ENCODE peak calls at places on chromosome 6, in seven cellular contexts. One of them, this sample, is unnamed.

GRCh38 chr6:109166643-109167042 is 71.3 kb downstream of the CEP57L1 start:
- DNase-seq in H1: no peak
- DNase-seq in GM12878: no peak
- DNase-seq in K562: no peak
- DNase-seq in HepG2: no peak
- DNase-seq in HCT116: no peak
- DNase-seq in SK-N-SH: no peak
- DNase-seq in this sample: no peak

GRCh38 chr6:53119349-53119748 is 29.3 kb downstream of the GCM1 start:
- DNase-seq in SK-N-SH: no peak
- DNase-seq in HCT116: no peak
- DNase-seq in HepG2: peak; percentile 80
- DNase-seq in GM12878: no peak
- DNase-seq in K562: no peak
- DNase-seq in H1: no peak
- DNase-seq in this sample: peak; percentile 35

GRCh38 chr6:31087494-31088089 is 24.8 kb downstream of the C6orf15 start:
- DNase-seq in HCT116: peak; percentile 72
- DNase-seq in SK-N-SH: peak; percentile 80
- DNase-seq in GM12878: peak; percentile 25
- DNase-seq in H1: peak; percentile 87
- DNase-seq in K562: peak; percentile 93
- DNase-seq in HepG2: peak; percentile 78
- DNase-seq in this sample: peak; percentile 65

GRCh38 chr6:11243861-11244260 is 11.4 kb upstream of the NEDD9 start:
- DNase-seq in K562: no peak
- DNase-seq in HepG2: no peak
- DNase-seq in HCT116: no peak
- DNase-seq in SK-N-SH: no peak
- DNase-seq in GM12878: no peak
- DNase-seq in H1: no peak
- DNase-seq in this sample: no peak

GRCh38 chr6:41442800-41443501 is 103.2 kb upstream of the FOXP4 start:
- DNase-seq in HepG2: no peak
- DNase-seq in HCT116: no peak
- DNase-seq in GM12878: no peak
- DNase-seq in K562: peak; percentile 73
- DNase-seq in SK-N-SH: peak; percentile 69
- DNase-seq in H1: peak; percentile 93
- DNase-seq in this sample: no peak

GRCh38 chr6:133408543-133408942 is 167.4 kb downstream of the EYA4 start:
- DNase-seq in SK-N-SH: no peak
- DNase-seq in K562: no peak
- DNase-seq in H1: no peak
- DNase-seq in GM12878: no peak
- DNase-seq in HepG2: no peak
- DNase-seq in HCT116: no peak
- DNase-seq in this sample: no peak

GRCh38 chr6:14037402-14038277 is 79.9 kb upstream of the CD83 start:
- DNase-seq in H1: no peak
- DNase-seq in K562: peak; percentile 30
- DNase-seq in HCT116: no peak
- DNase-seq in HepG2: no peak
- DNase-seq in SK-N-SH: no peak
- DNase-seq in GM12878: no peak
- DNase-seq in this sample: no peak

GRCh38 chr6:6840831-6841263 is 252.3 kb downstream of the LY86 start:
- DNase-seq in H1: no peak
- DNase-seq in HepG2: no peak
- DNase-seq in K562: no peak
- DNase-seq in HCT116: no peak
- DNase-seq in GM12878: no peak
- DNase-seq in SK-N-SH: no peak
- DNase-seq in this sample: no peak

GRCh38 chr6:97644353-97644752 is 361.3 kb upstream of the MMS22L start:
- DNase-seq in GM12878: no peak
- DNase-seq in H1: no peak
- DNase-seq in K562: no peak
- DNase-seq in HCT116: no peak
- DNase-seq in HepG2: no peak
- DNase-seq in SK-N-SH: peak; percentile 29
- DNase-seq in this sample: no peak

GRCh38 chr6:2103644-2104523 is 141.5 kb downstream of the GMDS start:
- DNase-seq in HCT116: peak; percentile 19
- DNase-seq in H1: no peak
- DNase-seq in HepG2: peak; percentile 43
- DNase-seq in SK-N-SH: peak; percentile 58
- DNase-seq in GM12878: peak; percentile 11
- DNase-seq in K562: peak; percentile 23
- DNase-seq in this sample: peak; percentile 23

GRCh38 chr6:145148392-145149175 is 586.7 kb downstream of the EPM2A start:
- DNase-seq in HepG2: peak; percentile 36
- DNase-seq in GM12878: peak; percentile 1
- DNase-seq in HCT116: peak; percentile 82
- DNase-seq in H1: no peak
- DNase-seq in K562: no peak
- DNase-seq in SK-N-SH: no peak
- DNase-seq in this sample: peak; percentile 88

GRCh38 chr6:157717266-157717870 is 105.7 kb upstream of the SNX9 start:
- DNase-seq in GM12878: no peak
- DNase-seq in HepG2: no peak
- DNase-seq in K562: peak; percentile 42
- DNase-seq in HCT116: no peak
- DNase-seq in H1: no peak
- DNase-seq in SK-N-SH: no peak
- DNase-seq in this sample: no peak

GRCh38 chr6:152391179-152391880 is 245.8 kb downstream of the SYNE1 start:
- DNase-seq in HepG2: no peak
- DNase-seq in K562: no peak
- DNase-seq in H1: no peak
- DNase-seq in SK-N-SH: no peak
- DNase-seq in HCT116: no peak
- DNase-seq in GM12878: no peak
- DNase-seq in this sample: no peak

GRCh38 chr6:31144296-31144969 is 5.6 kb upstream of the PSORS1C2 start:
- DNase-seq in HepG2: no peak
- DNase-seq in SK-N-SH: no peak
- DNase-seq in K562: no peak
- DNase-seq in H1: no peak
- DNase-seq in HCT116: no peak
- DNase-seq in GM12878: no peak
- DNase-seq in this sample: no peak

DNA sequence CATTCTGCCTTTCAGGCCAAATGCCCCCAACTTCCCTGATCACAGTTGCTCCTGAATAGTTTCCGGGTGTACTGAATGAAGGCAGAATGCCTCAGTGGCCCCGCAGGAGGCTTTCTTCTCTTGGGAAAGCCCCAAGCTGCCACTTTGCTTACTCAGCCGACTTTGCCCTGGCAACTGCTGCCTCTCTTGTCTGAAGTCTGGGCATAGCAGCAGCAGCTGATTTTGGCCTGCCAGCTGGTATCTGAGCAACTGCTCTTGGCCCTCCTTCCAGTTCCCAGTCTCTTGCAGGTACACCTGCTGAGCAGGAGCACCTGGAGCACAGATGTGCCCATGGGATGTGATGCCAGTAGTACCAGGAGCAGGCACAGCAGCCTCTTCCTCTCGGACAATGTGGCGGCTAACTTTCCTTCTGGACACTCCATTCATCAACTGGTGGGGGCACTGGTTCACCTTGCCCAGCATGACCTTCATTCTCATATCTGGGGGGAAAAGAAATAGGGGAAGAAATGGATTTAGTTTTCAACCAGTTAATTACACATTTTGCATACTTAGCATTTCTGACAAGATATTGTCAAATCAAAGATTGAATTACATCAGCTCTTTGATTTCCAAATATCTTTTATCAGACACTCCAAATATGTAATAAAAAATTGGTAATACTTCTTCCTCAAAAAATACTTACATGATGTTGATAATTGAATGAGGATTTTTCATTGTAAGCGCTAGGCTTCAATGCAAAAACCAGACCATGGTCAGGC is 468.2 kb downstream of the PKHD1 start:
- DNase-seq in GM12878: no peak
- DNase-seq in SK-N-SH: no peak
- DNase-seq in H1: no peak
- DNase-seq in HepG2: no peak
- DNase-seq in K562: no peak
- DNase-seq in HCT116: no peak
- DNase-seq in this sample: no peak
- TF ChIP-seq JUND in GM12878: no peak
- TF ChIP-seq JUND in SK-N-SH: no peak
- TF ChIP-seq JUND in H1: no peak
- TF ChIP-seq JUND in HepG2: no peak
- TF ChIP-seq JUND in K562: no peak
- TF ChIP-seq JUND in HCT116: no peak
- TF ChIP-seq JUND in this sample: no peak

GRCh38 chr6:116060572-116061283 is at the start of gene FRK:
- DNase-seq in K562: no peak
- DNase-seq in H1: no peak
- DNase-seq in SK-N-SH: no peak
- DNase-seq in GM12878: no peak
- DNase-seq in HCT116: peak; percentile 62
- DNase-seq in HepG2: peak; percentile 93
- DNase-seq in this sample: peak; percentile 58
- TF ChIP-seq JUND in K562: no peak
- TF ChIP-seq JUND in H1: no peak
- TF ChIP-seq JUND in SK-N-SH: no peak
- TF ChIP-seq JUND in GM12878: no peak
- TF ChIP-seq JUND in HCT116: no peak
- TF ChIP-seq JUND in HepG2: no peak
- TF ChIP-seq JUND in this sample: no peak

DNA sequence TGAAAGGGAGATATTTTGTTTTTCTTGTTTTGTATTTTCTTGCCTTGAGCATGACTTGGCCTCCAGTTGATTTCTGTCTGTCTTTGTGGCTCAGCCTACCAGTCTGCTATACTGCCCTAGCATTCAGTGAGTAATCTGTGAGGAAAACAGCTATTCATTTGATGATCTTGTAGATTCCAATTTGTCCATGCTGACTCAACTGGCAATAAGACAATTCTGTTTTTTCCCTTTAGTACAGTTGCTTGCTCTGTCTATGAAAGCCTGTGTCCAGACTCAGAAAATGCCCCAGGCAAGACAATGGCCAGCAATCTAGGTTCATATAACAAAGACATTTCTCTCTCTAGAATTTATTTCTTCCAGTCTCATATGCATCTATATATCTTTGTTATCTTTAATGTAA is 10.9 kb upstream of the SOX4 start:
- DNase-seq in H1: no peak
- DNase-seq in HepG2: no peak
- DNase-seq in GM12878: no peak
- DNase-seq in SK-N-SH: no peak
- DNase-seq in K562: no peak
- DNase-seq in HCT116: no peak
- DNase-seq in this sample: no peak
- TF ChIP-seq JUND in H1: no peak
- TF ChIP-seq JUND in HepG2: no peak
- TF ChIP-seq JUND in GM12878: no peak
- TF ChIP-seq JUND in SK-N-SH: no peak
- TF ChIP-seq JUND in K562: no peak
- TF ChIP-seq JUND in HCT116: no peak
- TF ChIP-seq JUND in this sample: no peak

GRCh38 chr6:99810942-99811633 is 182.9 kb downstream of the MCHR2 start:
- DNase-seq in GM12878: no peak
- DNase-seq in SK-N-SH: no peak
- DNase-seq in HCT116: no peak
- DNase-seq in K562: no peak
- DNase-seq in HepG2: no peak
- DNase-seq in H1: no peak
- DNase-seq in this sample: no peak

GRCh38 chr6:99818161-99818560 is 175.9 kb downstream of the MCHR2 start:
- DNase-seq in H1: no peak
- DNase-seq in HepG2: no peak
- DNase-seq in GM12878: no peak
- DNase-seq in HCT116: no peak
- DNase-seq in SK-N-SH: no peak
- DNase-seq in K562: no peak
- DNase-seq in this sample: no peak

GRCh38 chr6:99816795-99817194 is 177.2 kb downstream of the MCHR2 start:
- DNase-seq in SK-N-SH: no peak
- DNase-seq in H1: no peak
- DNase-seq in HCT116: no peak
- DNase-seq in GM12878: no peak
- DNase-seq in HepG2: no peak
- DNase-seq in K562: no peak
- DNase-seq in this sample: no peak

GRCh38 chr6:99813565-99813964 is 180.5 kb downstream of the MCHR2 start:
- DNase-seq in H1: no peak
- DNase-seq in HepG2: no peak
- DNase-seq in K562: no peak
- DNase-seq in SK-N-SH: no peak
- DNase-seq in GM12878: no peak
- DNase-seq in HCT116: no peak
- DNase-seq in this sample: no peak

GRCh38 chr6:99814230-99814928 is 179.6 kb downstream of the MCHR2 start:
- DNase-seq in SK-N-SH: no peak
- DNase-seq in K562: no peak
- DNase-seq in H1: no peak
- DNase-seq in HepG2: peak; percentile 3
- DNase-seq in HCT116: no peak
- DNase-seq in GM12878: no peak
- DNase-seq in this sample: no peak
- TF ChIP-seq JUND in SK-N-SH: no peak
- TF ChIP-seq JUND in K562: no peak
- TF ChIP-seq JUND in H1: no peak
- TF ChIP-seq JUND in HepG2: no peak
- TF ChIP-seq JUND in HCT116: no peak
- TF ChIP-seq JUND in GM12878: no peak
- TF ChIP-seq JUND in this sample: no peak

GRCh38 chr6:46053034-46053933 is 37.6 kb upstream of the CLIC5 start:
- DNase-seq in SK-N-SH: no peak
- DNase-seq in HepG2: no peak
- DNase-seq in GM12878: no peak
- DNase-seq in HCT116: no peak
- DNase-seq in K562: no peak
- DNase-seq in H1: no peak
- DNase-seq in this sample: no peak
- TF ChIP-seq JUND in SK-N-SH: no peak
- TF ChIP-seq JUND in HepG2: no peak
- TF ChIP-seq JUND in GM12878: no peak
- TF ChIP-seq JUND in HCT116: no peak
- TF ChIP-seq JUND in K562: no peak
- TF ChIP-seq JUND in H1: no peak
- TF ChIP-seq JUND in this sample: no peak

This sample was measured in T47D.